ENCODE peak calls at places on chromosomes 5 and 9, in ten cellular contexts. One of them, this sample, is unnamed.

GRCh38 chr5:168291961-168292782 is 727 bp downstream of the WWC1 start:
- DNase-seq in H1: peak; percentile 79
- DNase-seq in testis: peak; percentile 25
- DNase-seq in A549: no peak
- DNase-seq in heart left ventricle: no peak
- DNase-seq in Peyer's patch: peak; percentile 19
- DNase-seq in GM06990: peak; percentile 41
- DNase-seq in AG10803: no peak
- DNase-seq in lower lobe of right lung: no peak
- DNase-seq in ascending aorta: no peak
- DNase-seq in this sample: peak; percentile 40

GRCh38 chr5:146291421-146292074 is 47.1 kb upstream of the POU4F3 start:
- DNase-seq in H1: no peak
- DNase-seq in testis: no peak
- DNase-seq in A549: peak; percentile 63
- DNase-seq in heart left ventricle: no peak
- DNase-seq in Peyer's patch: no peak
- DNase-seq in GM06990: no peak
- DNase-seq in AG10803: peak; percentile 45
- DNase-seq in lower lobe of right lung: no peak
- DNase-seq in ascending aorta: no peak
- DNase-seq in this sample: peak; percentile 59

GRCh38 chr5:91850031-91850430 is 466.9 kb upstream of the ARRDC3 start:
- DNase-seq in H1: no peak
- DNase-seq in testis: no peak
- DNase-seq in A549: no peak
- DNase-seq in heart left ventricle: no peak
- DNase-seq in Peyer's patch: no peak
- DNase-seq in GM06990: no peak
- DNase-seq in AG10803: peak; percentile 5
- DNase-seq in lower lobe of right lung: no peak
- DNase-seq in ascending aorta: no peak
- DNase-seq in this sample: no peak

GRCh38 chr5:97494465-97494864 is 311.4 kb upstream of the RIOK2 start:
- DNase-seq in H1: no peak
- DNase-seq in testis: no peak
- DNase-seq in A549: no peak
- DNase-seq in heart left ventricle: no peak
- DNase-seq in Peyer's patch: no peak
- DNase-seq in GM06990: no peak
- DNase-seq in AG10803: no peak
- DNase-seq in lower lobe of right lung: no peak
- DNase-seq in ascending aorta: no peak
- DNase-seq in this sample: no peak

GRCh38 chr9:99056876-99057664 is 47.8 kb upstream of the TGFBR1 start:
- DNase-seq in H1: no peak
- DNase-seq in testis: no peak
- DNase-seq in A549: no peak
- DNase-seq in heart left ventricle: no peak
- DNase-seq in Peyer's patch: no peak
- DNase-seq in GM06990: no peak
- DNase-seq in AG10803: peak; percentile 84
- DNase-seq in lower lobe of right lung: no peak
- DNase-seq in ascending aorta: no peak
- DNase-seq in this sample: peak; percentile 40

GRCh38 chr5:132489871-132490483 is 596 bp downstream of the IRF1 start:
- DNase-seq in H1: no peak
- DNase-seq in testis: peak; percentile 58
- DNase-seq in A549: peak; percentile 43
- DNase-seq in heart left ventricle: peak; percentile 79
- DNase-seq in Peyer's patch: peak; percentile 67
- DNase-seq in GM06990: no peak
- DNase-seq in AG10803: peak; percentile 41
- DNase-seq in lower lobe of right lung: peak; percentile 83
- DNase-seq in ascending aorta: no peak
- DNase-seq in this sample: peak; percentile 72

GRCh38 chr5:128144491-128144890 is 60.9 kb downstream of the SLC12A2 start:
- DNase-seq in H1: no peak
- DNase-seq in testis: no peak
- DNase-seq in A549: no peak
- DNase-seq in heart left ventricle: no peak
- DNase-seq in Peyer's patch: no peak
- DNase-seq in GM06990: no peak
- DNase-seq in AG10803: peak; percentile 81
- DNase-seq in lower lobe of right lung: no peak
- DNase-seq in ascending aorta: no peak
- DNase-seq in this sample: no peak

GRCh38 chr5:93705896-93706295 is 35.5 kb downstream of the POU5F2 start:
- DNase-seq in H1: no peak
- DNase-seq in testis: no peak
- DNase-seq in A549: no peak
- DNase-seq in heart left ventricle: no peak
- DNase-seq in Peyer's patch: no peak
- DNase-seq in GM06990: no peak
- DNase-seq in AG10803: no peak
- DNase-seq in lower lobe of right lung: no peak
- DNase-seq in ascending aorta: no peak
- DNase-seq in this sample: no peak

GRCh38 chr5:115666023-115666422 is 40.2 kb upstream of the TMED7 start:
- DNase-seq in H1: no peak
- DNase-seq in testis: no peak
- DNase-seq in A549: no peak
- DNase-seq in heart left ventricle: no peak
- DNase-seq in Peyer's patch: no peak
- DNase-seq in GM06990: no peak
- DNase-seq in AG10803: no peak
- DNase-seq in lower lobe of right lung: no peak
- DNase-seq in ascending aorta: no peak
- DNase-seq in this sample: no peak

GRCh38 chr9:6024035-6024554 is 8.7 kb upstream of the RANBP6 start:
- DNase-seq in H1: peak; percentile 50
- DNase-seq in testis: no peak
- DNase-seq in A549: peak; percentile 48
- DNase-seq in heart left ventricle: no peak
- DNase-seq in Peyer's patch: no peak
- DNase-seq in GM06990: peak; percentile 24
- DNase-seq in AG10803: no peak
- DNase-seq in lower lobe of right lung: no peak
- DNase-seq in ascending aorta: no peak
- DNase-seq in this sample: peak; percentile 65

GRCh38 chr5:31113101-31113500 is 80.4 kb upstream of the CDH6 start:
- DNase-seq in H1: no peak
- DNase-seq in testis: no peak
- DNase-seq in A549: no peak
- DNase-seq in heart left ventricle: no peak
- DNase-seq in Peyer's patch: no peak
- DNase-seq in GM06990: no peak
- DNase-seq in AG10803: peak; percentile 65
- DNase-seq in lower lobe of right lung: no peak
- DNase-seq in ascending aorta: no peak
- DNase-seq in this sample: no peak

GRCh38 chr5:109704255-109704952 is 14.7 kb downstream of the MAN2A1 start:
- DNase-seq in H1: no peak
- DNase-seq in testis: no peak
- DNase-seq in A549: no peak
- DNase-seq in heart left ventricle: no peak
- DNase-seq in Peyer's patch: no peak
- DNase-seq in GM06990: no peak
- DNase-seq in AG10803: peak; percentile 41
- DNase-seq in lower lobe of right lung: no peak
- DNase-seq in ascending aorta: no peak
- DNase-seq in this sample: no peak

GRCh38 chr9:93319992-93320490 is 131.4 kb upstream of the FAM120A start:
- DNase-seq in H1: no peak
- DNase-seq in testis: no peak
- DNase-seq in A549: no peak
- DNase-seq in heart left ventricle: no peak
- DNase-seq in Peyer's patch: no peak
- DNase-seq in GM06990: no peak
- DNase-seq in AG10803: no peak
- DNase-seq in lower lobe of right lung: no peak
- DNase-seq in ascending aorta: no peak
- DNase-seq in this sample: no peak

GRCh38 chr9:133348763-133349573 is 950 bp downstream of the RPL7A start:
- DNase-seq in H1: no peak
- DNase-seq in testis: no peak
- DNase-seq in A549: no peak
- DNase-seq in heart left ventricle: no peak
- DNase-seq in Peyer's patch: no peak
- DNase-seq in GM06990: no peak
- DNase-seq in AG10803: no peak
- DNase-seq in lower lobe of right lung: no peak
- DNase-seq in ascending aorta: no peak
- DNase-seq in this sample: no peak

GRCh38 chr9:133349965-133350624 is 2.1 kb downstream of the RPL7A start:
- DNase-seq in H1: no peak
- DNase-seq in testis: no peak
- DNase-seq in A549: no peak
- DNase-seq in heart left ventricle: no peak
- DNase-seq in Peyer's patch: no peak
- DNase-seq in GM06990: no peak
- DNase-seq in AG10803: no peak
- DNase-seq in lower lobe of right lung: no peak
- DNase-seq in ascending aorta: no peak
- DNase-seq in this sample: no peak

GRCh38 chr9:133347515-133347984 is 381 bp downstream of the MED22 start:
- DNase-seq in H1: peak; percentile 65
- DNase-seq in testis: no peak
- DNase-seq in A549: no peak
- DNase-seq in heart left ventricle: peak; percentile 55
- DNase-seq in Peyer's patch: no peak
- DNase-seq in GM06990: peak; percentile 74
- DNase-seq in AG10803: no peak
- DNase-seq in lower lobe of right lung: peak; percentile 59
- DNase-seq in ascending aorta: no peak
- DNase-seq in this sample: peak; percentile 66

GRCh38 chr9:133346021-133346713 is 1.8 kb downstream of the MED22 start:
- DNase-seq in H1: no peak
- DNase-seq in testis: no peak
- DNase-seq in A549: no peak
- DNase-seq in heart left ventricle: no peak
- DNase-seq in Peyer's patch: no peak
- DNase-seq in GM06990: no peak
- DNase-seq in AG10803: no peak
- DNase-seq in lower lobe of right lung: peak; percentile 49
- DNase-seq in ascending aorta: no peak
- DNase-seq in this sample: no peak

GRCh38 chr9:133347985-133348762 is at the start of the genes MED22 and RPL7A:
- DNase-seq in H1: peak; percentile 93
- DNase-seq in testis: peak; percentile 97
- DNase-seq in A549: peak; percentile 90
- DNase-seq in heart left ventricle: peak; percentile 95
- DNase-seq in Peyer's patch: peak; percentile 94
- DNase-seq in GM06990: peak; percentile 86
- DNase-seq in AG10803: peak; percentile 96
- DNase-seq in lower lobe of right lung: peak; percentile 95
- DNase-seq in ascending aorta: peak; percentile 86
- DNase-seq in this sample: peak; percentile 97
- TF ChIP-seq CTCF in H1: no peak
- TF ChIP-seq CTCF in testis: no peak
- TF ChIP-seq CTCF in A549: no peak
- TF ChIP-seq CTCF in heart left ventricle: no peak
- TF ChIP-seq CTCF in Peyer's patch: no peak
- TF ChIP-seq CTCF in GM06990: no peak
- TF ChIP-seq CTCF in AG10803: no peak
- TF ChIP-seq CTCF in lower lobe of right lung: no peak
- TF ChIP-seq CTCF in ascending aorta: no peak
- TF ChIP-seq CTCF in this sample: no peak

GRCh38 chr9:76905984-76906861 is at the start of gene PRUNE2:
- DNase-seq in H1: peak; percentile 94
- DNase-seq in testis: peak; percentile 83
- DNase-seq in A549: no peak
- DNase-seq in heart left ventricle: peak; percentile 51
- DNase-seq in Peyer's patch: no peak
- DNase-seq in GM06990: peak; percentile 54
- DNase-seq in AG10803: peak; percentile 71
- DNase-seq in lower lobe of right lung: peak; percentile 76
- DNase-seq in ascending aorta: peak; percentile 72
- DNase-seq in this sample: peak; percentile 41
- H3K4me3 ChIP-seq in H1: peak within 1 kb of the TSS; percentile 68
- H3K4me3 ChIP-seq in testis: peak within 1 kb of the TSS; percentile 48
- H3K4me3 ChIP-seq in A549: peak within 1 kb of the TSS; percentile 43
- H3K4me3 ChIP-seq in heart left ventricle: peak within 1 kb of the TSS; percentile 41
- H3K4me3 ChIP-seq in Peyer's patch: peak within 1 kb of the TSS; percentile 49
- H3K4me3 ChIP-seq in GM06990: no peak within 1 kb of the TSS
- H3K4me3 ChIP-seq in AG10803: peak within 1 kb of the TSS; percentile 60
- H3K4me3 ChIP-seq in lower lobe of right lung: peak within 1 kb of the TSS; percentile 49
- H3K4me3 ChIP-seq in ascending aorta: peak within 1 kb of the TSS; percentile 87
- H3K4me3 ChIP-seq in this sample: no peak within 1 kb of the TSS

GRCh38 chr5:171649002-171649401 is 136.6 kb upstream of the SMIM23 start:
- DNase-seq in H1: no peak
- DNase-seq in testis: no peak
- DNase-seq in A549: no peak
- DNase-seq in heart left ventricle: no peak
- DNase-seq in Peyer's patch: no peak
- DNase-seq in GM06990: no peak
- DNase-seq in AG10803: no peak
- DNase-seq in lower lobe of right lung: no peak
- DNase-seq in ascending aorta: no peak
- DNase-seq in this sample: no peak

GRCh38 chr5:171647900-171648253 is 137.7 kb upstream of the SMIM23 start:
- DNase-seq in H1: no peak
- DNase-seq in testis: no peak
- DNase-seq in A549: no peak
- DNase-seq in heart left ventricle: no peak
- DNase-seq in Peyer's patch: no peak
- DNase-seq in GM06990: no peak
- DNase-seq in AG10803: no peak
- DNase-seq in lower lobe of right lung: no peak
- DNase-seq in ascending aorta: no peak
- DNase-seq in this sample: no peak

GRCh38 chr5:171646338-171647042 is 139.1 kb upstream of the SMIM23 start:
- DNase-seq in H1: no peak
- DNase-seq in testis: no peak
- DNase-seq in A549: no peak
- DNase-seq in heart left ventricle: no peak
- DNase-seq in Peyer's patch: no peak
- DNase-seq in GM06990: no peak
- DNase-seq in AG10803: no peak
- DNase-seq in lower lobe of right lung: no peak
- DNase-seq in ascending aorta: no peak
- DNase-seq in this sample: no peak

GRCh38 chr5:171648279-171648774 is 137.3 kb upstream of the SMIM23 start:
- DNase-seq in H1: no peak
- DNase-seq in testis: no peak
- DNase-seq in A549: no peak
- DNase-seq in heart left ventricle: no peak
- DNase-seq in Peyer's patch: no peak
- DNase-seq in GM06990: no peak
- DNase-seq in AG10803: no peak
- DNase-seq in lower lobe of right lung: no peak
- DNase-seq in ascending aorta: no peak
- DNase-seq in this sample: no peak

GRCh38 chr5:171647043-171647899 is 138.3 kb upstream of the SMIM23 start:
- DNase-seq in H1: no peak
- DNase-seq in testis: no peak
- DNase-seq in A549: peak; percentile 55
- DNase-seq in heart left ventricle: peak; percentile 31
- DNase-seq in Peyer's patch: no peak
- DNase-seq in GM06990: no peak
- DNase-seq in AG10803: peak; percentile 25
- DNase-seq in lower lobe of right lung: no peak
- DNase-seq in ascending aorta: no peak
- DNase-seq in this sample: peak; percentile 18
- TF ChIP-seq CTCF in H1: no peak
- TF ChIP-seq CTCF in testis: no peak
- TF ChIP-seq CTCF in A549: no peak
- TF ChIP-seq CTCF in heart left ventricle: no peak
- TF ChIP-seq CTCF in Peyer's patch: no peak
- TF ChIP-seq CTCF in GM06990: no peak
- TF ChIP-seq CTCF in AG10803: no peak
- TF ChIP-seq CTCF in lower lobe of right lung: no peak
- TF ChIP-seq CTCF in ascending aorta: no peak
- TF ChIP-seq CTCF in this sample: no peak

GRCh38 chr9:137832191-137832700 is 45.3 kb upstream of the CACNA1B start:
- DNase-seq in H1: no peak
- DNase-seq in testis: peak; percentile 82
- DNase-seq in A549: no peak
- DNase-seq in heart left ventricle: no peak
- DNase-seq in Peyer's patch: no peak
- DNase-seq in GM06990: no peak
- DNase-seq in AG10803: no peak
- DNase-seq in lower lobe of right lung: no peak
- DNase-seq in ascending aorta: no peak
- DNase-seq in this sample: no peak
- H3K4me3 ChIP-seq in H1: no peak overlapping the region
- H3K4me3 ChIP-seq in testis: no peak overlapping the region
- H3K4me3 ChIP-seq in A549: no peak overlapping the region
- H3K4me3 ChIP-seq in heart left ventricle: no peak overlapping the region
- H3K4me3 ChIP-seq in Peyer's patch: no peak overlapping the region
- H3K4me3 ChIP-seq in GM06990: no peak overlapping the region
- H3K4me3 ChIP-seq in AG10803: no peak overlapping the region
- H3K4me3 ChIP-seq in lower lobe of right lung: no peak overlapping the region
- H3K4me3 ChIP-seq in ascending aorta: no peak overlapping the region
- H3K4me3 ChIP-seq in this sample: no peak overlapping the region

This sample was measured in GM12865.